ENCODE peak calls at places on chromosomes 6 and 20, in six cellular contexts. U, N, L, P, V and X are unnamed samples.

GRCh38 chr6:45423901-45424627 is 46.3 kb upstream of the SUPT3H start:
- DNase-seq in V (peak; percentile 59), P (no peak), U (no peak), L (no peak), N (peak; percentile 17), X (no peak)

GRCh38 chr6:1015819-1016218 is 296.1 kb upstream of the FOXQ1 start:
- DNase-seq in N (no peak), U (no peak), V (peak; percentile 17), P (no peak), L (no peak), X (no peak)

GRCh38 chr6:33894438-33894837 is 90.6 kb upstream of the MLN start:
- DNase-seq in N (no peak), V (no peak), L (no peak), U (no peak), P (no peak), X (no peak)

GRCh38 chr6:88804701-88805100 is 158.7 kb downstream of the RNGTT start:
- DNase-seq in U (no peak), V (no peak), L (no peak), N (no peak), P (no peak), X (no peak)

GRCh38 chr6:101597711-101598110 is 204.2 kb downstream of the GRIK2 start:
- DNase-seq in N (no peak), U (no peak), V (no peak), P (no peak), L (peak; percentile 43), X (no peak)

GRCh38 chr6:108105584-108105983 is 31.0 kb upstream of the OSTM1 start:
- DNase-seq in V (no peak), N (no peak), L (no peak), P (no peak), U (no peak), X (no peak)

GRCh38 chr6:5730586-5731263 is 276.0 kb downstream of the NRN1 start:
- DNase-seq in L (no peak), U (no peak), N (no peak), P (no peak), V (no peak), X (no peak)

GRCh38 chr6:26017567-26017966 is 55.0 kb downstream of the TRIM38 start:
- DNase-seq in L (peak; percentile 72), U (no peak), N (no peak), P (peak; percentile 65), V (no peak), X (peak; percentile 47)

GRCh38 chr20:20821496-20822260 is 109.2 kb upstream of the RALGAPA2 start:
- DNase-seq in V (no peak), P (no peak), U (no peak), L (no peak), N (no peak), X (no peak)

GRCh38 chr6:57209030-57209429 is 13.1 kb downstream of the RAB23 start:
- DNase-seq in L (no peak), N (no peak), P (no peak), U (no peak), V (no peak), X (no peak)

GRCh38 chr20:13765299-13765698 is 19.4 kb downstream of the ESF1 start:
- DNase-seq in U (no peak), L (no peak), N (no peak), P (no peak), V (no peak), X (no peak)

GRCh38 chr6:168219167-168219566 is 100.4 kb downstream of the DACT2 start:
- DNase-seq in N (no peak), V (no peak), L (no peak), U (no peak), P (no peak), X (no peak)

GRCh38 chr6:43669050-43669921 is 18.3 kb downstream of the MRPS18A start:
- DNase-seq in V (peak; percentile 11), P (peak; percentile 54), U (peak; percentile 51), N (no peak), L (peak; percentile 65), X (peak; percentile 9)

GRCh38 chr6:149988550-149989336 is 25.0 kb downstream of the ULBP1 start:
- DNase-seq in L (no peak), U (no peak), V (no peak), N (no peak), P (no peak), X (no peak)

GRCh38 chr20:50163570-50164317 is 10.2 kb upstream of the PEDS1 start:
- DNase-seq in U (no peak), N (no peak), L (no peak), P (no peak), V (no peak), X (no peak)

GRCh38 chr20:51481311-51481997 is 61.1 kb downstream of the NFATC2 start:
- DNase-seq in V (no peak), U (no peak), N (peak; percentile 71), L (no peak), P (no peak), X (no peak)

GRCh38 chr6:25147191-25147590 is 132.0 kb upstream of the CARMIL1 start:
- DNase-seq in N (peak; percentile 53), L (no peak), P (no peak), V (no peak), U (no peak), X (no peak)

GRCh38 chr6:10558575-10558974 is 37.4 kb downstream of the GCNT2 start:
- DNase-seq in V (peak; percentile 22), L (peak; percentile 49), U (peak; percentile 63), P (peak; percentile 45), N (no peak), X (peak; percentile 77)

GRCh38 chr6:44128020-44128917 is 915 bp downstream of the TMEM63B start:
- DNase-seq in P (no peak), V (peak; percentile 60), L (peak; percentile 33), N (peak; percentile 41), U (no peak), X (peak; percentile 32)

GRCh38 chr6:145148392-145149175 is 586.7 kb downstream of the EPM2A start:
- DNase-seq in P (no peak), U (no peak), N (peak; percentile 60), L (no peak), V (no peak), X (no peak)

GRCh38 chr6:169156108-169156821 is 97.4 kb downstream of the THBS2 start:
- DNase-seq in V (no peak), L (no peak), P (no peak), N (no peak), U (no peak), X (no peak)

GRCh38 chr6:33790910-33791309 is 2.0 kb upstream of the LEMD2 start:
- DNase-seq in L (no peak), U (no peak), V (no peak), P (no peak), N (no peak), X (no peak)

GRCh38 chr6:92708945-92709344 is 710.4 kb downstream of the EPHA7 start:
- DNase-seq in P (no peak), U (no peak), N (no peak), V (no peak), L (no peak), X (no peak)

GRCh38 chr6:73395875-73396274 is 1.2 kb downstream of the DDX43 start:
- DNase-seq in P (no peak), L (no peak), N (no peak), U (no peak), V (no peak), X (no peak)

GRCh38 chr6:133761706-133762105 is 127.2 kb upstream of the TCF21 start:
- DNase-seq in U (no peak), V (no peak), N (no peak), L (no peak), P (no peak), X (no peak)

GRCh38 chr20:50330504-50331313 is 140.1 kb downstream of the CEBPB start:
- DNase-seq in L (no peak), V (no peak), N (no peak), U (peak; percentile 35), P (no peak), X (no peak)

GRCh38 chr20:59789641-59790040 is 143.8 kb downstream of the SYCP2 start:
- DNase-seq in U (no peak), V (no peak), P (no peak), L (no peak), N (no peak), X (no peak)

GRCh38 chr6:1589208-1589607 is 20.5 kb upstream of the FOXC1 start:
- DNase-seq in V (no peak), N (no peak), P (no peak), U (no peak), L (no peak), X (no peak)

GRCh38 chr6:142802124-142802523 is 142.9 kb downstream of the HIVEP2 start:
- DNase-seq in L (no peak), N (peak; percentile 56), V (peak; percentile 26), P (no peak), U (no peak), X (peak; percentile 84)